ENCODE peak calls at places on chromosomes 11 and 22, in eight cellular contexts. B is Calu3; R is stimulated activated CD4-positive, alpha-beta T cell treated with anti-CD3 and anti-CD28 coated beads, Interleukin-1b, Interleukin-23, amount 100 ng/mL, for 24 hours; C is fibroblast of lung; F is fibroblast of the aortic adventitia; K is SK-MEL-5; V is glutamatergic neuron; T is iris pigment epithelial cell. U is an unnamed sample.

GRCh38 chr11:45289369-45289768 is 3.2 kb upstream of the SYT13 start:
- DNase-seq in B (no peak), R (no peak), C (peak), F (peak), K (peak), V (no peak), T (peak), U (no peak)

GRCh38 chr11:36638586-36638985 is 40.5 kb upstream of the RAG2 start:
- DNase-seq in B (no peak), R (no peak), C (no peak), F (no peak), K (no peak), V (no peak), T (no peak), U (no peak)

GRCh38 chr22:47297261-47298016 is 535.0 kb downstream of the TBC1D22A start:
- DNase-seq in B (no peak), R (no peak), C (no peak), F (no peak), K (no peak), V (no peak), T (no peak), U (no peak)

GRCh38 chr22:46524203-46524740 is 13.1 kb downstream of the CELSR1 start:
- DNase-seq in B (no peak), R (no peak), C (no peak), F (no peak), K (no peak), V (no peak), T (no peak), U (no peak)

GRCh38 chr11:132886335-132886734 is 646.0 kb downstream of the OPCML start:
- DNase-seq in B (no peak), R (no peak), C (peak), F (no peak), K (no peak), V (no peak), T (peak), U (no peak)

GRCh38 chr22:32815943-32816342 is 14.4 kb downstream of the TIMP3 start:
- DNase-seq in B (no peak), R (no peak), C (no peak), F (no peak), K (no peak), V (no peak), T (no peak), U (no peak)

GRCh38 chr22:33109532-33110148 is 51.5 kb upstream of the SYN3 start:
- DNase-seq in B (no peak), R (no peak), C (no peak), F (no peak), K (no peak), V (no peak), T (no peak), U (no peak)

GRCh38 chr11:33021937-33022336 is 6.3 kb downstream of the DEPDC7 start:
- DNase-seq in B (no peak), R (no peak), C (no peak), F (no peak), K (no peak), V (no peak), T (no peak), U (no peak)

GRCh38 chr11:98047647-98048046 is 973.1 kb upstream of the CNTN5 start:
- DNase-seq in B (no peak), R (no peak), C (no peak), F (no peak), K (no peak), V (no peak), T (no peak), U (no peak)

GRCh38 chr22:37273126-37273845 is 9.0 kb upstream of the CYTH4 start:
- DNase-seq in B (no peak), R (no peak), C (peak), F (peak), K (no peak), V (no peak), T (peak), U (peak)

GRCh38 chr11:26820739-26821138 is 98.9 kb upstream of the SLC5A12 start:
- DNase-seq in B (no peak), R (no peak), C (peak), F (peak), K (no peak), V (no peak), T (peak), U (no peak)

GRCh38 chr22:30903876-30904460 is 64.6 kb downstream of the MORC2 start:
- DNase-seq in B (no peak), R (no peak), C (no peak), F (no peak), K (no peak), V (no peak), T (no peak), U (no peak)

GRCh38 chr11:1916986-1917522 is 2.4 kb upstream of the TNNT3 start:
- DNase-seq in B (no peak), R (no peak), C (no peak), F (no peak), K (no peak), V (no peak), T (no peak), U (no peak)

GRCh38 chr11:14300661-14301304 is 58.2 kb downstream of the RRAS2 start:
- DNase-seq in B (peak), R (no peak), C (peak), F (peak), K (peak), V (peak), T (peak), U (peak)

U was measured in OCI-M1.